ENCODE peak calls at places on chromosomes 12 and 14, in six cellular contexts. One of them, this sample, is unnamed.

GRCh38 chr12:121287267-121287954 is 9.1 kb downstream of the CAMKK2 start:
- DNase-seq in GM23248: peak
- DNase-seq in left kidney: no peak
- DNase-seq in T-helper 17 cell: no peak
- DNase-seq in dermis microvascular lymphatic vessel endothelial cell: no peak
- DNase-seq in DMS153: no peak
- DNase-seq in this sample: no peak

GRCh38 chr12:122517877-122518276 is 8.9 kb downstream of the RSRC2 start:
- DNase-seq in DMS153: no peak
- DNase-seq in GM23248: peak
- DNase-seq in dermis microvascular lymphatic vessel endothelial cell: no peak
- DNase-seq in T-helper 17 cell: no peak
- DNase-seq in left kidney: no peak
- DNase-seq in this sample: no peak

GRCh38 chr14:33754264-33754663 is 196.6 kb downstream of the EGLN3 start:
- DNase-seq in left kidney: no peak
- DNase-seq in DMS153: no peak
- DNase-seq in dermis microvascular lymphatic vessel endothelial cell: no peak
- DNase-seq in GM23248: peak
- DNase-seq in T-helper 17 cell: no peak
- DNase-seq in this sample: no peak

GRCh38 chr12:94650143-94651056 is at the start of gene TMCC3:
- DNase-seq in left kidney: peak
- DNase-seq in dermis microvascular lymphatic vessel endothelial cell: peak
- DNase-seq in GM23248: peak
- DNase-seq in T-helper 17 cell: no peak
- DNase-seq in DMS153: no peak
- DNase-seq in this sample: peak

GRCh38 chr12:114952573-114953196 is 268.7 kb upstream of the TBX3 start:
- DNase-seq in GM23248: no peak
- DNase-seq in dermis microvascular lymphatic vessel endothelial cell: no peak
- DNase-seq in DMS153: no peak
- DNase-seq in T-helper 17 cell: no peak
- DNase-seq in left kidney: peak
- DNase-seq in this sample: no peak

GRCh38 chr12:120367252-120367923 is 1.6 kb downstream of the MSI1 start:
- DNase-seq in GM23248: peak
- DNase-seq in T-helper 17 cell: no peak
- DNase-seq in DMS153: no peak
- DNase-seq in left kidney: peak
- DNase-seq in dermis microvascular lymphatic vessel endothelial cell: peak
- DNase-seq in this sample: no peak

GRCh38 chr14:76768201-76768656 is 7.0 kb downstream of the VASH1 start:
- DNase-seq in GM23248: no peak
- DNase-seq in dermis microvascular lymphatic vessel endothelial cell: peak
- DNase-seq in DMS153: peak
- DNase-seq in left kidney: peak
- DNase-seq in T-helper 17 cell: peak
- DNase-seq in this sample: peak

GRCh38 chr12:121990692-121991603 is 30.7 kb upstream of the BCL7A start:
- DNase-seq in left kidney: peak
- DNase-seq in GM23248: peak
- DNase-seq in T-helper 17 cell: no peak
- DNase-seq in dermis microvascular lymphatic vessel endothelial cell: no peak
- DNase-seq in DMS153: no peak
- DNase-seq in this sample: no peak

GRCh38 chr12:111361073-111361716 is 7.7 kb downstream of the PHETA1 start:
- DNase-seq in left kidney: no peak
- DNase-seq in T-helper 17 cell: no peak
- DNase-seq in DMS153: no peak
- DNase-seq in dermis microvascular lymphatic vessel endothelial cell: no peak
- DNase-seq in GM23248: no peak
- DNase-seq in this sample: no peak

GRCh38 chr12:5467941-5468340 is 36.0 kb downstream of the NTF3 start:
- DNase-seq in dermis microvascular lymphatic vessel endothelial cell: no peak
- DNase-seq in DMS153: no peak
- DNase-seq in T-helper 17 cell: no peak
- DNase-seq in left kidney: no peak
- DNase-seq in GM23248: no peak
- DNase-seq in this sample: no peak

GRCh38 chr14:45426685-45427282 is 173.8 kb upstream of the MIS18BP1 start:
- DNase-seq in left kidney: peak
- DNase-seq in DMS153: peak
- DNase-seq in T-helper 17 cell: no peak
- DNase-seq in dermis microvascular lymphatic vessel endothelial cell: peak
- DNase-seq in GM23248: peak
- DNase-seq in this sample: no peak

GRCh38 chr14:42378274-42378673 is 771.6 kb downstream of the LRFN5 start:
- DNase-seq in left kidney: no peak
- DNase-seq in T-helper 17 cell: no peak
- DNase-seq in GM23248: no peak
- DNase-seq in dermis microvascular lymphatic vessel endothelial cell: no peak
- DNase-seq in DMS153: no peak
- DNase-seq in this sample: no peak

GRCh38 chr12:104204690-104205480 is 10.7 kb upstream of the TXNRD1 start:
- DNase-seq in T-helper 17 cell: no peak
- DNase-seq in DMS153: no peak
- DNase-seq in dermis microvascular lymphatic vessel endothelial cell: no peak
- DNase-seq in left kidney: no peak
- DNase-seq in GM23248: no peak
- DNase-seq in this sample: no peak

GRCh38 chr12:52248541-52249035 is 15.5 kb downstream of the KRT7 start:
- DNase-seq in left kidney: no peak
- DNase-seq in T-helper 17 cell: no peak
- DNase-seq in GM23248: peak
- DNase-seq in dermis microvascular lymphatic vessel endothelial cell: no peak
- DNase-seq in DMS153: no peak
- DNase-seq in this sample: peak

GRCh38 chr12:53798575-53798974 is 46.8 kb upstream of the CISTR start:
- DNase-seq in DMS153: no peak
- DNase-seq in T-helper 17 cell: no peak
- DNase-seq in left kidney: no peak
- DNase-seq in GM23248: peak
- DNase-seq in dermis microvascular lymphatic vessel endothelial cell: no peak
- DNase-seq in this sample: no peak

GRCh38 chr12:66491812-66492361 is 187.0 kb downstream of the GRIP1 start:
- DNase-seq in GM23248: no peak
- DNase-seq in left kidney: peak
- DNase-seq in T-helper 17 cell: no peak
- DNase-seq in dermis microvascular lymphatic vessel endothelial cell: no peak
- DNase-seq in DMS153: no peak
- DNase-seq in this sample: no peak

GRCh38 chr12:71780207-71780822 is 25.7 kb downstream of the RAB21 start:
- DNase-seq in left kidney: peak
- DNase-seq in GM23248: peak
- DNase-seq in T-helper 17 cell: no peak
- DNase-seq in dermis microvascular lymphatic vessel endothelial cell: peak
- DNase-seq in DMS153: peak
- DNase-seq in this sample: no peak

GRCh38 chr12:49233842-49234526 is 30.9 kb upstream of the TUBA1C start:
- DNase-seq in GM23248: no peak
- DNase-seq in DMS153: peak
- DNase-seq in dermis microvascular lymphatic vessel endothelial cell: no peak
- DNase-seq in T-helper 17 cell: no peak
- DNase-seq in left kidney: peak
- DNase-seq in this sample: no peak

GRCh38 chr12:132734206-132734605 is 23.6 kb downstream of the PGAM5 start:
- DNase-seq in dermis microvascular lymphatic vessel endothelial cell: no peak
- DNase-seq in left kidney: no peak
- DNase-seq in GM23248: no peak
- DNase-seq in DMS153: no peak
- DNase-seq in T-helper 17 cell: no peak
- DNase-seq in this sample: no peak

GRCh38 chr12:57733928-57734327 is 4.6 kb downstream of the AGAP2 start:
- DNase-seq in T-helper 17 cell: no peak
- DNase-seq in GM23248: no peak
- DNase-seq in left kidney: no peak
- DNase-seq in DMS153: no peak
- DNase-seq in dermis microvascular lymphatic vessel endothelial cell: no peak
- DNase-seq in this sample: no peak

GRCh38 chr14:101116065-101116464 is 212.5 kb upstream of the RTL1 start:
- DNase-seq in dermis microvascular lymphatic vessel endothelial cell: no peak
- DNase-seq in GM23248: no peak
- DNase-seq in left kidney: no peak
- DNase-seq in T-helper 17 cell: no peak
- DNase-seq in DMS153: no peak
- DNase-seq in this sample: no peak

GRCh38 chr12:49557187-49557916 is 10.6 kb downstream of the MCRS1 start:
- DNase-seq in GM23248: no peak
- DNase-seq in DMS153: no peak
- DNase-seq in left kidney: no peak
- DNase-seq in dermis microvascular lymphatic vessel endothelial cell: no peak
- DNase-seq in T-helper 17 cell: no peak
- DNase-seq in this sample: no peak

GRCh38 chr14:44505588-44505987 is 1.5 kb downstream of the FSCB start:
- DNase-seq in DMS153: no peak
- DNase-seq in T-helper 17 cell: no peak
- DNase-seq in GM23248: no peak
- DNase-seq in left kidney: no peak
- DNase-seq in dermis microvascular lymphatic vessel endothelial cell: no peak
- DNase-seq in this sample: no peak

GRCh38 chr14:29712586-29712985 is 215.1 kb downstream of the PRKD1 start:
- DNase-seq in T-helper 17 cell: no peak
- DNase-seq in DMS153: peak
- DNase-seq in left kidney: no peak
- DNase-seq in GM23248: no peak
- DNase-seq in dermis microvascular lymphatic vessel endothelial cell: no peak
- DNase-seq in this sample: no peak